ENCODE peak calls at places on chromosomes 16 and 17, in seven cellular contexts. One of them, this sample, is unnamed.

GRCh38 chr17:38898812-38899348 is 26.5 kb upstream of the LASP1NB start:
- DNase-seq in fibroblast of lung: no peak
- DNase-seq in NCI-H2029 treated with DMSO at 0.1 percent for 48 hours: no peak
- DNase-seq in HCEC 1CT: no peak
- DNase-seq in lower leg skin: no peak
- DNase-seq in activated effector memory CD4-positive, alpha-beta T cell treated with Interleukin-2 at 50 U/mL for 16 hours: peak; percentile 71
- DNase-seq in activated naive CD4-positive, alpha-beta T cell treated with anti-CD3 and anti-CD28 coated beads, Interleukin-2, amount 10 ng/mL, durations not matched to agents 7 days and 5 days: peak; percentile 88
- DNase-seq in this sample: peak; percentile 82

GRCh38 chr17:38559025-38559879 is 46.5 kb downstream of the SRCIN1 start:
- DNase-seq in lower leg skin: peak; percentile 97
- DNase-seq in HCEC 1CT: peak; percentile 39
- DNase-seq in fibroblast of lung: peak; percentile 27
- DNase-seq in activated naive CD4-positive, alpha-beta T cell treated with anti-CD3 and anti-CD28 coated beads, Interleukin-2, amount 10 ng/mL, durations not matched to agents 7 days and 5 days: peak; percentile 89
- DNase-seq in NCI-H2029 treated with DMSO at 0.1 percent for 48 hours: peak; percentile 35
- DNase-seq in activated effector memory CD4-positive, alpha-beta T cell treated with Interleukin-2 at 50 U/mL for 16 hours: peak; percentile 82
- DNase-seq in this sample: peak; percentile 81

GRCh38 chr17:81400154-81400938 is 5.1 kb downstream of the BAHCC1 start:
- DNase-seq in NCI-H2029 treated with DMSO at 0.1 percent for 48 hours: no peak
- DNase-seq in lower leg skin: no peak
- DNase-seq in activated naive CD4-positive, alpha-beta T cell treated with anti-CD3 and anti-CD28 coated beads, Interleukin-2, amount 10 ng/mL, durations not matched to agents 7 days and 5 days: peak; percentile 40
- DNase-seq in activated effector memory CD4-positive, alpha-beta T cell treated with Interleukin-2 at 50 U/mL for 16 hours: no peak
- DNase-seq in HCEC 1CT: peak; percentile 62
- DNase-seq in fibroblast of lung: peak; percentile 72
- DNase-seq in this sample: no peak

GRCh38 chr16:56673916-56674315 is 4.3 kb downstream of the MT1H start:
- DNase-seq in activated effector memory CD4-positive, alpha-beta T cell treated with Interleukin-2 at 50 U/mL for 16 hours: no peak
- DNase-seq in NCI-H2029 treated with DMSO at 0.1 percent for 48 hours: no peak
- DNase-seq in fibroblast of lung: peak; percentile 5
- DNase-seq in lower leg skin: no peak
- DNase-seq in HCEC 1CT: no peak
- DNase-seq in activated naive CD4-positive, alpha-beta T cell treated with anti-CD3 and anti-CD28 coated beads, Interleukin-2, amount 10 ng/mL, durations not matched to agents 7 days and 5 days: peak; percentile 56
- DNase-seq in this sample: peak; percentile 14

GRCh38 chr17:45981306-45981705 is 17.7 kb upstream of the STH start:
- DNase-seq in activated effector memory CD4-positive, alpha-beta T cell treated with Interleukin-2 at 50 U/mL for 16 hours: no peak
- DNase-seq in NCI-H2029 treated with DMSO at 0.1 percent for 48 hours: no peak
- DNase-seq in HCEC 1CT: no peak
- DNase-seq in activated naive CD4-positive, alpha-beta T cell treated with anti-CD3 and anti-CD28 coated beads, Interleukin-2, amount 10 ng/mL, durations not matched to agents 7 days and 5 days: no peak
- DNase-seq in lower leg skin: no peak
- DNase-seq in fibroblast of lung: no peak
- DNase-seq in this sample: no peak

GRCh38 chr16:57799619-57800212 is 2.6 kb downstream of the KIFC3 start:
- DNase-seq in NCI-H2029 treated with DMSO at 0.1 percent for 48 hours: no peak
- DNase-seq in activated effector memory CD4-positive, alpha-beta T cell treated with Interleukin-2 at 50 U/mL for 16 hours: no peak
- DNase-seq in fibroblast of lung: no peak
- DNase-seq in HCEC 1CT: no peak
- DNase-seq in activated naive CD4-positive, alpha-beta T cell treated with anti-CD3 and anti-CD28 coated beads, Interleukin-2, amount 10 ng/mL, durations not matched to agents 7 days and 5 days: no peak
- DNase-seq in lower leg skin: no peak
- DNase-seq in this sample: no peak

GRCh38 chr16:19011169-19011731 is 27.5 kb downstream of the TMC7 start:
- DNase-seq in lower leg skin: no peak
- DNase-seq in fibroblast of lung: no peak
- DNase-seq in NCI-H2029 treated with DMSO at 0.1 percent for 48 hours: no peak
- DNase-seq in activated naive CD4-positive, alpha-beta T cell treated with anti-CD3 and anti-CD28 coated beads, Interleukin-2, amount 10 ng/mL, durations not matched to agents 7 days and 5 days: no peak
- DNase-seq in activated effector memory CD4-positive, alpha-beta T cell treated with Interleukin-2 at 50 U/mL for 16 hours: no peak
- DNase-seq in HCEC 1CT: no peak
- DNase-seq in this sample: no peak

GRCh38 chr17:1769826-1770477 is 8.1 kb downstream of the SERPINF1 start:
- DNase-seq in activated naive CD4-positive, alpha-beta T cell treated with anti-CD3 and anti-CD28 coated beads, Interleukin-2, amount 10 ng/mL, durations not matched to agents 7 days and 5 days: no peak
- DNase-seq in lower leg skin: peak; percentile 82
- DNase-seq in activated effector memory CD4-positive, alpha-beta T cell treated with Interleukin-2 at 50 U/mL for 16 hours: no peak
- DNase-seq in HCEC 1CT: no peak
- DNase-seq in fibroblast of lung: no peak
- DNase-seq in NCI-H2029 treated with DMSO at 0.1 percent for 48 hours: no peak
- DNase-seq in this sample: no peak

GRCh38 chr17:17983776-17984175 is 11.1 kb downstream of the DRC3 start:
- DNase-seq in activated naive CD4-positive, alpha-beta T cell treated with anti-CD3 and anti-CD28 coated beads, Interleukin-2, amount 10 ng/mL, durations not matched to agents 7 days and 5 days: no peak
- DNase-seq in HCEC 1CT: no peak
- DNase-seq in lower leg skin: no peak
- DNase-seq in activated effector memory CD4-positive, alpha-beta T cell treated with Interleukin-2 at 50 U/mL for 16 hours: no peak
- DNase-seq in NCI-H2029 treated with DMSO at 0.1 percent for 48 hours: no peak
- DNase-seq in fibroblast of lung: no peak
- DNase-seq in this sample: no peak

This sample was measured in central memory CD4-positive, alpha-beta T cell.